ENCODE peak calls at places on chromosomes 13 and 19, in seven cellular contexts. Y is Daoy; R is H54; I is stimulated activated CD4-positive, alpha-beta T cell treated with anti-CD3 and anti-CD28 coated beads, TNF-alpha, amount 100 ng/mL, for 48 hours; M is NCI-H460; E is naive B cell; Z is effector memory CD4-positive, alpha-beta T cell. U is an unnamed sample.

GRCh38 chr19:40623403-40624239 is 22.5 kb downstream of the LTBP4 start:
- DNase-seq in Z (no peak), I (no peak), Y (peak; percentile 100), R (peak; percentile 97), M (peak; percentile 74), E (no peak), U (peak; percentile 77)

GRCh38 chr19:7500811-7501450 is 12.1 kb upstream of the PEX11G start:
- DNase-seq in E (no peak), R (no peak), I (peak; percentile 60), M (peak; percentile 63), Y (peak; percentile 84), Z (no peak), U (no peak)

GRCh38 chr13:69243366-69243765 is 864.3 kb upstream of the ATXN8OS start:
- DNase-seq in Y (no peak), M (no peak), E (no peak), I (no peak), R (no peak), Z (no peak), U (no peak)

GRCh38 chr19:22893855-22894270 is 61.8 kb downstream of the ZNF723 start:
- DNase-seq in Y (no peak), M (no peak), E (no peak), Z (no peak), I (no peak), R (no peak), U (no peak)

GRCh38 chr13:46507978-46508377 is 45.0 kb upstream of the LRCH1 start:
- DNase-seq in Y (no peak), E (no peak), R (no peak), I (no peak), M (no peak), Z (no peak), U (no peak)

GRCh38 chr13:44155422-44156293 is 218.0 kb upstream of the SERP2 start:
- DNase-seq in E (no peak), I (no peak), M (no peak), R (no peak), Z (no peak), Y (peak; percentile 38), U (no peak)

GRCh38 chr19:13913352-13913751 is 7.4 kb downstream of the CC2D1A start:
- DNase-seq in M (no peak), Y (no peak), I (no peak), Z (no peak), E (no peak), R (no peak), U (no peak)

GRCh38 chr13:33284916-33285315 is 639 bp downstream of the STARD13 start:
- DNase-seq in Z (no peak), I (no peak), M (peak; percentile 13), R (no peak), E (no peak), Y (no peak), U (no peak)

GRCh38 chr13:112627161-112627560 is 39.2 kb upstream of the TUBGCP3 start:
- DNase-seq in I (no peak), R (no peak), E (no peak), M (no peak), Y (no peak), Z (no peak), U (no peak)

GRCh38 chr19:3369337-3370213 is 3.2 kb downstream of the NFIC start:
- DNase-seq in E (no peak), Y (peak; percentile 70), M (no peak), Z (no peak), R (peak; percentile 68), I (no peak), U (no peak)

GRCh38 chr19:17406039-17406886 is 833 bp upstream of the BST2 start:
- DNase-seq in E (no peak), I (no peak), M (no peak), Y (peak; percentile 92), Z (no peak), R (peak; percentile 73), U (no peak)

GRCh38 chr13:113622791-113623490 is 35.1 kb downstream of the ATP4B start:
- DNase-seq in E (no peak), R (no peak), M (no peak), Y (no peak), Z (no peak), I (no peak), U (no peak)

GRCh38 chr19:18317998-18318800 is 4.7 kb downstream of the LSM4 start:
- DNase-seq in E (no peak), Z (peak; percentile 35), M (no peak), Y (no peak), R (no peak), I (no peak), U (no peak)

GRCh38 chr19:16637535-16637934 is 9.5 kb upstream of the MED26 start:
- DNase-seq in Y (no peak), Z (no peak), R (no peak), E (no peak), M (no peak), I (no peak), U (no peak)

GRCh38 chr13:71672527-71672926 is 194.5 kb downstream of the DACH1 start:
- DNase-seq in I (no peak), Z (no peak), M (no peak), Y (no peak), R (no peak), E (no peak), U (no peak)

GRCh38 chr19:7914099-7914498 is 531 bp upstream of the TGFBR3L start:
- DNase-seq in M (no peak), E (no peak), I (no peak), R (no peak), Y (no peak), Z (no peak), U (no peak)

GRCh38 chr13:48862572-48862971 is 113.1 kb upstream of the FNDC3A start:
- DNase-seq in Y (no peak), Z (no peak), R (no peak), M (no peak), E (no peak), I (no peak), U (no peak)

GRCh38 chr13:36674337-36675212 is 755 bp downstream of the SERTM1 start:
- DNase-seq in I (no peak), M (no peak), Y (no peak), E (no peak), R (no peak), Z (no peak), U (no peak)

GRCh38 chr19:2315818-2316353 is 7.9 kb upstream of the LINGO3 start:
- DNase-seq in Z (no peak), R (peak; percentile 65), M (peak; percentile 38), I (no peak), Y (peak; percentile 72), E (peak; percentile 60), U (peak; percentile 37)

GRCh38 chr13:32988588-32989256 is 27.5 kb upstream of the KL start:
- DNase-seq in M (no peak), Y (no peak), R (no peak), I (no peak), E (no peak), Z (no peak), U (peak; percentile 50)

GRCh38 chr19:19342086-19343015 is 21.7 kb downstream of the MAU2 start:
- DNase-seq in M (peak; percentile 33), E (no peak), Y (peak; percentile 77), Z (no peak), R (peak; percentile 71), I (no peak), U (peak; percentile 57)

GRCh38 chr19:12937243-12938053 is 961 bp upstream of the CALR start:
- DNase-seq in I (no peak), Y (peak; percentile 76), E (no peak), Z (no peak), R (peak; percentile 66), M (no peak), U (peak; percentile 67)

GRCh38 chr19:46753420-46754155 is 7.3 kb upstream of the STRN4 start:
- DNase-seq in Y (peak; percentile 63), E (peak; percentile 57), I (peak; percentile 60), Z (peak; percentile 40), R (no peak), M (peak; percentile 26), U (peak; percentile 81)

GRCh38 chr13:79528356-79528755 is 47.4 kb downstream of the NDFIP2 start:
- DNase-seq in M (no peak), Y (no peak), E (no peak), Z (no peak), R (no peak), I (no peak), U (no peak)

GRCh38 chr19:1163934-1164683 is 10.0 kb downstream of the SBNO2 start:
- DNase-seq in E (no peak), Z (no peak), R (no peak), M (no peak), I (no peak), Y (no peak), U (no peak)

GRCh38 chr19:5680083-5680436 is 256 bp downstream of the MICOS13 start:
- DNase-seq in Z (no peak), R (no peak), E (no peak), Y (no peak), I (no peak), M (no peak), U (no peak)

GRCh38 chr19:16087940-16088339 is 11.6 kb downstream of the TPM4 start:
- DNase-seq in E (no peak), M (no peak), I (no peak), Z (no peak), Y (no peak), R (no peak), U (no peak)

GRCh38 chr13:95896302-95896701 is 156.9 kb downstream of the UGGT2 start:
- DNase-seq in M (peak; percentile 7), E (no peak), Z (no peak), R (no peak), I (no peak), Y (no peak), U (no peak)

GRCh38 chr13:36297600-36298338 is at the start of gene CCDC169:
- DNase-seq in Z (peak; percentile 50), R (peak; percentile 39), I (peak; percentile 50), E (peak; percentile 76), M (peak; percentile 56), Y (peak; percentile 77), U (no peak)

GRCh38 chr19:31378404-31378803 is 29.2 kb upstream of the TSHZ3 start:
- DNase-seq in R (peak; percentile 44), M (no peak), Z (no peak), E (no peak), I (no peak), Y (peak; percentile 89), U (no peak)

GRCh38 chr19:43439183-43440063 is 24.7 kb downstream of the TEX101 start:
- DNase-seq in M (peak; percentile 83), R (peak; percentile 53), Z (peak; percentile 28), E (peak; percentile 59), Y (peak; percentile 65), I (no peak), U (peak; percentile 13)

GRCh38 chr19:24074720-24075119 is 12.3 kb upstream of the ZNF254 start:
- DNase-seq in Z (no peak), R (no peak), E (no peak), Y (peak; percentile 10), M (no peak), I (no peak), U (no peak)

GRCh38 chr13:106610511-106610910 is 42.6 kb upstream of the ARGLU1 start:
- DNase-seq in Z (no peak), M (no peak), R (peak; percentile 24), Y (peak; percentile 6), E (no peak), I (no peak), U (no peak)

GRCh38 chr19:47813304-47813994 is 8.3 kb upstream of the CRX start:
- DNase-seq in Y (peak; percentile 84), E (peak; percentile 31), R (peak; percentile 69), Z (peak; percentile 39), I (peak; percentile 87), M (peak; percentile 71), U (peak; percentile 66)

GRCh38 chr13:21435710-21436151 is 23.4 kb downstream of the ZDHHC20 start:
- DNase-seq in Z (no peak), R (peak; percentile 26), Y (peak; percentile 67), E (peak; percentile 40), M (peak; percentile 15), I (peak; percentile 9), U (peak; percentile 9)

GRCh38 chr19:16078311-16078758 is 2.0 kb downstream of the TPM4 start:
- DNase-seq in Y (peak; percentile 79), Z (no peak), I (no peak), R (no peak), E (peak; percentile 20), M (no peak), U (peak; percentile 54)

GRCh38 chr13:112974125-112974524 is 5.1 kb downstream of the MCF2L start:
- DNase-seq in Y (no peak), I (no peak), M (no peak), Z (no peak), R (no peak), E (no peak), U (no peak)

GRCh38 chr13:28273919-28274318 is 135.6 kb downstream of the PAN3 start:
- DNase-seq in E (no peak), R (no peak), Y (no peak), I (no peak), M (no peak), Z (no peak), U (peak; percentile 40)